ENCODE peak calls at places on chromosomes 6 and 20, in five cellular contexts. One of them, this sample, is unnamed.
A peak's percentile ranks its signal among the peaks of the same experiment; 100 is the strongest.

GRCh38 chr6:42889815-42890214 is 10.4 kb downstream of the RPL7L1 start:
- DNase-seq in left ventricle myocardium inferior: no peak
- DNase-seq in PC-3: peak; percentile 22
- DNase-seq in SK-N-SH: no peak
- DNase-seq in CD8-positive, alpha-beta memory T cell: no peak
- DNase-seq in this sample: no peak

GRCh38 chr20:49293122-49293521 is 15.3 kb upstream of the ZNFX1 start:
- DNase-seq in SK-N-SH: no peak
- DNase-seq in PC-3: no peak
- DNase-seq in CD8-positive, alpha-beta memory T cell: no peak
- DNase-seq in left ventricle myocardium inferior: no peak
- DNase-seq in this sample: no peak

GRCh38 chr6:20642441-20642840 is 108.2 kb downstream of the CDKAL1 start:
- DNase-seq in CD8-positive, alpha-beta memory T cell: no peak
- DNase-seq in left ventricle myocardium inferior: no peak
- DNase-seq in SK-N-SH: no peak
- DNase-seq in PC-3: no peak
- DNase-seq in this sample: no peak

GRCh38 chr20:20085812-20086211 is 33.5 kb downstream of the CFAP61 start:
- DNase-seq in SK-N-SH: no peak
- DNase-seq in left ventricle myocardium inferior: no peak
- DNase-seq in CD8-positive, alpha-beta memory T cell: no peak
- DNase-seq in PC-3: no peak
- DNase-seq in this sample: no peak

GRCh38 chr20:2507875-2508630 is 662 bp downstream of the ZNF343 start:
- DNase-seq in SK-N-SH: peak; percentile 61
- DNase-seq in left ventricle myocardium inferior: peak; percentile 25
- DNase-seq in CD8-positive, alpha-beta memory T cell: peak; percentile 6
- DNase-seq in PC-3: peak; percentile 60
- DNase-seq in this sample: peak; percentile 13

GRCh38 chr6:27582928-27583725 is 110.2 kb upstream of the ZNF184 start:
- DNase-seq in SK-N-SH: peak; percentile 55
- DNase-seq in left ventricle myocardium inferior: no peak
- DNase-seq in CD8-positive, alpha-beta memory T cell: no peak
- DNase-seq in PC-3: peak; percentile 86
- DNase-seq in this sample: peak; percentile 90

GRCh38 chr20:10619427-10619826 is 54.4 kb downstream of the JAG1 start:
- DNase-seq in left ventricle myocardium inferior: no peak
- DNase-seq in PC-3: peak; percentile 79
- DNase-seq in SK-N-SH: no peak
- DNase-seq in CD8-positive, alpha-beta memory T cell: no peak
- DNase-seq in this sample: no peak

GRCh38 chr6:81814365-81815109 is 62.1 kb upstream of the TENT5A start:
- DNase-seq in CD8-positive, alpha-beta memory T cell: no peak
- DNase-seq in SK-N-SH: no peak
- DNase-seq in left ventricle myocardium inferior: no peak
- DNase-seq in PC-3: peak; percentile 51
- DNase-seq in this sample: peak; percentile 31

GRCh38 chr6:125944434-125944816 is 12.1 kb upstream of the HINT3 start:
- DNase-seq in SK-N-SH: no peak
- DNase-seq in PC-3: peak; percentile 68
- DNase-seq in left ventricle myocardium inferior: peak; percentile 66
- DNase-seq in CD8-positive, alpha-beta memory T cell: no peak
- DNase-seq in this sample: no peak

GRCh38 chr20:1012359-1013168 is 10.5 kb upstream of the RSPO4 start:
- DNase-seq in left ventricle myocardium inferior: no peak
- DNase-seq in CD8-positive, alpha-beta memory T cell: no peak
- DNase-seq in PC-3: no peak
- DNase-seq in SK-N-SH: no peak
- DNase-seq in this sample: no peak

GRCh38 chr20:1015181-1015580 is 13.1 kb upstream of the RSPO4 start:
- DNase-seq in CD8-positive, alpha-beta memory T cell: no peak
- DNase-seq in SK-N-SH: no peak
- DNase-seq in left ventricle myocardium inferior: no peak
- DNase-seq in PC-3: no peak
- DNase-seq in this sample: no peak

GRCh38 chr20:1010659-1011058 is 8.5 kb upstream of the RSPO4 start:
- DNase-seq in CD8-positive, alpha-beta memory T cell: no peak
- DNase-seq in left ventricle myocardium inferior: no peak
- DNase-seq in SK-N-SH: no peak
- DNase-seq in PC-3: no peak
- DNase-seq in this sample: no peak

GRCh38 chr20:1014471-1014870 is 12.4 kb upstream of the RSPO4 start:
- DNase-seq in CD8-positive, alpha-beta memory T cell: no peak
- DNase-seq in PC-3: no peak
- DNase-seq in SK-N-SH: no peak
- DNase-seq in left ventricle myocardium inferior: no peak
- DNase-seq in this sample: no peak

DNA sequence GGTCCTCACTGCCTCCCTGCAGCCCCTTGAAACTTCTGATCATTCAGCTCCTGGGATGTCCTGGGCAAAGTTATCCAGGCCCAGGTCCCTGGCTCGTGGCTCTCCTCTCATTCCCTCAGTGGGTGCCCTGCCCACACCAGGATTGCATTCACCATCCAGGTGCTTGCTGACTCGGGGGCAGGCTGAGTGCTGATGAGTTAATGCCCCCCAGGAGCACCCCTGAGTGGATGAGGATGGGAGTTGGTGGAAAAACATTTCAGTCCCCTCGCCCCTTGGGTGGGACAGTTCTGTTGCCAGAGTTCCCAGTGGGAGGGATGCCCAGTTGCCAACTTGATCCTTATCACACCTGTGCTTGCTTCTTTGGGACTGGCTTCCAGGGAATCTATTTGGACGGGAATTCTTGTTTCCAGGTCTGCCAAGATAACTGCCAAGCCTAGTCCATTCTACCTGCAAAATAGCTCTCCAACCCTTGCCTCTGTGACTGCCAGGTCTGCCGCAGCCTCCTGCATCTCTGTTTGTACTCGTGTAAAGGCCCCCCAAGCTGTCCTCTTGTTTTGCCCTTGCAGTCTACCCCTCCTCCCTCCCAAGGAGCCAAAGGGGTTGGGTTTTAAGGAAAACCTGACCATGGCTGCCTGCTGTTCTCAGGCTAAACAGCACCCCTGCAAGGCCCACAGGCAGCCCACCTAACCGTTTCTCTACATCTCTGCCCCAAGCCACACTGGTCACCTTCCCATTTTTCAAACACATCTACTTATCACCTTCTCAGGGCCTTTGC is 11.6 kb upstream of the RSPO4 start:
- DNase-seq in left ventricle myocardium inferior: no peak
- DNase-seq in SK-N-SH: no peak
- DNase-seq in CD8-positive, alpha-beta memory T cell: no peak
- DNase-seq in PC-3: no peak
- DNase-seq in this sample: no peak
- H3K4me3 ChIP-seq in left ventricle myocardium inferior: no peak overlapping the region
- H3K4me3 ChIP-seq in SK-N-SH: no peak overlapping the region
- H3K4me3 ChIP-seq in CD8-positive, alpha-beta memory T cell: no peak overlapping the region
- H3K4me3 ChIP-seq in PC-3: no peak overlapping the region
- H3K4me3 ChIP-seq in this sample: no peak overlapping the region

GRCh38 chr6:44951253-44951656 is 376.9 kb upstream of the RUNX2 start:
- DNase-seq in PC-3: no peak
- DNase-seq in CD8-positive, alpha-beta memory T cell: no peak
- DNase-seq in SK-N-SH: no peak
- DNase-seq in left ventricle myocardium inferior: no peak
- DNase-seq in this sample: no peak

GRCh38 chr6:44956426-44956825 is 371.7 kb upstream of the RUNX2 start:
- DNase-seq in CD8-positive, alpha-beta memory T cell: no peak
- DNase-seq in left ventricle myocardium inferior: no peak
- DNase-seq in PC-3: no peak
- DNase-seq in SK-N-SH: no peak
- DNase-seq in this sample: no peak

GRCh38 chr6:44954281-44954680 is 373.8 kb upstream of the RUNX2 start:
- DNase-seq in left ventricle myocardium inferior: no peak
- DNase-seq in CD8-positive, alpha-beta memory T cell: no peak
- DNase-seq in PC-3: no peak
- DNase-seq in SK-N-SH: no peak
- DNase-seq in this sample: no peak

GRCh38 chr6:44957151-44957550 is 371.0 kb upstream of the RUNX2 start:
- DNase-seq in SK-N-SH: no peak
- DNase-seq in CD8-positive, alpha-beta memory T cell: no peak
- DNase-seq in left ventricle myocardium inferior: no peak
- DNase-seq in PC-3: no peak
- DNase-seq in this sample: no peak

GRCh38 chr6:44955145-44955544 is 373.0 kb upstream of the RUNX2 start:
- DNase-seq in PC-3: no peak
- DNase-seq in left ventricle myocardium inferior: no peak
- DNase-seq in SK-N-SH: no peak
- DNase-seq in CD8-positive, alpha-beta memory T cell: no peak
- DNase-seq in this sample: no peak
- H3K9me3 ChIP-seq in PC-3: no peaks in the 10 kb centered on the region
- H3K9me3 ChIP-seq in left ventricle myocardium inferior: peaks cover 14% of the 10 kb centered on the region
- H3K9me3 ChIP-seq in SK-N-SH: no peaks in the 10 kb centered on the region
- H3K9me3 ChIP-seq in CD8-positive, alpha-beta memory T cell: no peaks in the 10 kb centered on the region
- H3K9me3 ChIP-seq in this sample: peaks cover 4% of the 10 kb centered on the region

GRCh38 chr6:16148498-16148897 is 19.6 kb downstream of the MYLIP start:
- DNase-seq in CD8-positive, alpha-beta memory T cell: no peak
- DNase-seq in left ventricle myocardium inferior: no peak
- DNase-seq in PC-3: no peak
- DNase-seq in SK-N-SH: no peak
- DNase-seq in this sample: no peak

GRCh38 chr6:16145038-16145437 is 16.2 kb downstream of the MYLIP start:
- DNase-seq in CD8-positive, alpha-beta memory T cell: no peak
- DNase-seq in left ventricle myocardium inferior: no peak
- DNase-seq in PC-3: no peak
- DNase-seq in SK-N-SH: no peak
- DNase-seq in this sample: no peak

GRCh38 chr6:16146527-16146955 is 17.7 kb downstream of the MYLIP start:
- DNase-seq in PC-3: no peak
- DNase-seq in CD8-positive, alpha-beta memory T cell: no peak
- DNase-seq in SK-N-SH: peak; percentile 38
- DNase-seq in left ventricle myocardium inferior: no peak
- DNase-seq in this sample: no peak

GRCh38 chr6:16149305-16149704 is 20.4 kb downstream of the MYLIP start:
- DNase-seq in PC-3: no peak
- DNase-seq in SK-N-SH: no peak
- DNase-seq in CD8-positive, alpha-beta memory T cell: no peak
- DNase-seq in left ventricle myocardium inferior: no peak
- DNase-seq in this sample: no peak

GRCh38 chr6:16146028-16146427 is 17.1 kb downstream of the MYLIP start:
- DNase-seq in left ventricle myocardium inferior: no peak
- DNase-seq in SK-N-SH: no peak
- DNase-seq in PC-3: peak; percentile 44
- DNase-seq in CD8-positive, alpha-beta memory T cell: no peak
- DNase-seq in this sample: no peak
- H3K36me3 ChIP-seq in left ventricle myocardium inferior: peaks cover 91% of the 10 kb centered on the region
- H3K36me3 ChIP-seq in SK-N-SH: no peaks in the 10 kb centered on the region
- H3K36me3 ChIP-seq in PC-3: peaks cover 52% of the 10 kb centered on the region
- H3K36me3 ChIP-seq in CD8-positive, alpha-beta memory T cell: peaks cover 77% of the 10 kb centered on the region
- H3K36me3 ChIP-seq in this sample: peaks cover 39% of the 10 kb centered on the region

DNA sequence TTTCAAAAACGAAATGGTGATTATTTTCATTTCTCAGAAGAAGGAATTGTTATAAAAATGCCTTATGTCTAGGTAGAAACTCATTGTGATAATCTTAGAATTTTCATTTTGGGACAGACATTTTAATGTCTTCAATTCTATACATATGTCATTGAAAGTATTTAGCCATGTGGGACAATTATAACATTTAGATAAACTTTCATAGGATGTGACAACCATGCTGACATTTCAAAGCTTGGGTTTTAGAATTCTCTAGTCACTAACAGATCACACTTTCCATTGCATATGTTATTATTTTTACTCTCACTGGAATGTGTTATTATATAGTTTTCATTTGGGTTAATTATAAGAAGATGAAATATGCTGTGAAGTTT is 4.9 kb downstream of the TAGAP start:
- DNase-seq in left ventricle myocardium inferior: no peak
- DNase-seq in CD8-positive, alpha-beta memory T cell: no peak
- DNase-seq in PC-3: no peak
- DNase-seq in SK-N-SH: no peak
- DNase-seq in this sample: no peak
- H3K4me3 ChIP-seq in left ventricle myocardium inferior: no peak overlapping the region
- H3K4me3 ChIP-seq in CD8-positive, alpha-beta memory T cell: peak overlapping the region; percentile 89
- H3K4me3 ChIP-seq in PC-3: no peak overlapping the region
- H3K4me3 ChIP-seq in SK-N-SH: no peak overlapping the region
- H3K4me3 ChIP-seq in this sample: no peak overlapping the region

GRCh38 chr6:916160-916559 is 223.2 kb upstream of the EXOC2 start:
- DNase-seq in left ventricle myocardium inferior: no peak
- DNase-seq in CD8-positive, alpha-beta memory T cell: no peak
- DNase-seq in SK-N-SH: no peak
- DNase-seq in PC-3: no peak
- DNase-seq in this sample: no peak

GRCh38 chr6:920512-920911 is 227.6 kb upstream of the EXOC2 start:
- DNase-seq in PC-3: no peak
- DNase-seq in SK-N-SH: no peak
- DNase-seq in CD8-positive, alpha-beta memory T cell: no peak
- DNase-seq in left ventricle myocardium inferior: no peak
- DNase-seq in this sample: no peak

GRCh38 chr6:919499-919898 is 226.6 kb upstream of the EXOC2 start:
- DNase-seq in SK-N-SH: no peak
- DNase-seq in PC-3: no peak
- DNase-seq in left ventricle myocardium inferior: no peak
- DNase-seq in CD8-positive, alpha-beta memory T cell: no peak
- DNase-seq in this sample: no peak

GRCh38 chr6:917939-918338 is 225.0 kb upstream of the EXOC2 start:
- DNase-seq in left ventricle myocardium inferior: no peak
- DNase-seq in CD8-positive, alpha-beta memory T cell: no peak
- DNase-seq in SK-N-SH: no peak
- DNase-seq in PC-3: no peak
- DNase-seq in this sample: no peak

GRCh38 chr6:917296-917695 is 224.4 kb upstream of the EXOC2 start:
- DNase-seq in CD8-positive, alpha-beta memory T cell: no peak
- DNase-seq in PC-3: no peak
- DNase-seq in left ventricle myocardium inferior: no peak
- DNase-seq in SK-N-SH: no peak
- DNase-seq in this sample: no peak
- H3K9me3 ChIP-seq in CD8-positive, alpha-beta memory T cell: no peaks in the 10 kb centered on the region
- H3K9me3 ChIP-seq in PC-3: no peaks in the 10 kb centered on the region
- H3K9me3 ChIP-seq in left ventricle myocardium inferior: peaks cover 29% of the 10 kb centered on the region
- H3K9me3 ChIP-seq in SK-N-SH: no peaks in the 10 kb centered on the region
- H3K9me3 ChIP-seq in this sample: no peaks in the 10 kb centered on the region

GRCh38 chr20:47558699-47559098 is 57.0 kb downstream of the NCOA3 start:
- DNase-seq in SK-N-SH: no peak
- DNase-seq in PC-3: no peak
- DNase-seq in CD8-positive, alpha-beta memory T cell: no peak
- DNase-seq in left ventricle myocardium inferior: no peak
- DNase-seq in this sample: no peak

GRCh38 chr20:47561603-47562583 is 60.2 kb downstream of the NCOA3 start:
- DNase-seq in CD8-positive, alpha-beta memory T cell: no peak
- DNase-seq in SK-N-SH: no peak
- DNase-seq in left ventricle myocardium inferior: no peak
- DNase-seq in PC-3: no peak
- DNase-seq in this sample: no peak

GRCh38 chr20:47558295-47558694 is 56.6 kb downstream of the NCOA3 start:
- DNase-seq in left ventricle myocardium inferior: no peak
- DNase-seq in CD8-positive, alpha-beta memory T cell: no peak
- DNase-seq in PC-3: no peak
- DNase-seq in SK-N-SH: no peak
- DNase-seq in this sample: no peak

GRCh38 chr20:47559141-47559540 is 57.5 kb downstream of the NCOA3 start:
- DNase-seq in left ventricle myocardium inferior: no peak
- DNase-seq in SK-N-SH: no peak
- DNase-seq in CD8-positive, alpha-beta memory T cell: no peak
- DNase-seq in PC-3: no peak
- DNase-seq in this sample: no peak

DNA sequence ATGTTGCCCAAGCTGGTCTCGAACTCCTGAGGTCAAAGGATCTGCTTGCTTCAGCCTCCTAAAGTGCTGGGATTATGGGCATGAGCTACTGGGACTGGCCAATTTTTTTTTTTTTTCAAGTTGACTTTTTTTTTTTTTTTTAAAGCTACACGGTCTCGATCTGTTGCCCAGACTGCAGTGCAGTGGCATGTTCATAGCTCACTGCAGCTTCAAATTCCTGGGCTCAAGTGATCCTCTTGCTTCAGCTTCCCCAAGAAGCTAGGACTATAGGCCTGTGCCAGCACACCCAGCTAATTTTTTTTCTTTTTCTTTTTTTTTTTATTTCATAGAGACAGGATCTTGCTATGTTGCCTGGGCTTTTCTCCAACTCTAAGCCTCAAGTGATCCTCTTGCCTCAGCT is 59.5 kb downstream of the NCOA3 start:
- DNase-seq in left ventricle myocardium inferior: no peak
- DNase-seq in CD8-positive, alpha-beta memory T cell: no peak
- DNase-seq in SK-N-SH: no peak
- DNase-seq in PC-3: no peak
- DNase-seq in this sample: peak; percentile 61
- H3K36me3 ChIP-seq in left ventricle myocardium inferior: no peaks in the 10 kb centered on the region
- H3K36me3 ChIP-seq in CD8-positive, alpha-beta memory T cell: no peaks in the 10 kb centered on the region
- H3K36me3 ChIP-seq in SK-N-SH: no peaks in the 10 kb centered on the region
- H3K36me3 ChIP-seq in PC-3: no peaks in the 10 kb centered on the region
- H3K36me3 ChIP-seq in this sample: no peaks in the 10 kb centered on the region

This sample was measured in MG63.